ENCODE peak calls at places on chromosomes 16 and 17, in five cellular contexts. J is body of pancreas, B is heart left ventricle, R is OCI-LY7, P is dorsolateral prefrontal cortex. T is an unnamed sample.

GRCh38 chr16:9027070-9027799 is 63.5 kb upstream of the USP7 start:
- DNase-seq in J (no peak), B (no peak), R (no peak), P (no peak), T (no peak)

GRCh38 chr17:45675892-45676291 is 108.2 kb upstream of the CRHR1 start:
- DNase-seq in P (no peak), B (no peak), R (no peak), J (no peak), T (no peak)

GRCh38 chr16:49459953-49460735 is 86.5 kb downstream of the C16orf78 start:
- DNase-seq in R (no peak), B (no peak), P (no peak), J (no peak), T (peak; percentile 12)

GRCh38 chr16:23448392-23448791 is 4.6 kb downstream of the COG7 start:
- DNase-seq in B (no peak), P (no peak), J (no peak), R (no peak), T (peak; percentile 45)

GRCh38 chr17:46770818-46771600 is 47.5 kb downstream of the WNT3 start:
- DNase-seq in B (peak; percentile 50), J (peak; percentile 45), R (peak; percentile 31), P (peak; percentile 18), T (peak; percentile 33)

GRCh38 chr17:49910094-49910857 is 58.7 kb upstream of the DLX4 start:
- DNase-seq in R (no peak), P (no peak), J (peak; percentile 52), B (no peak), T (no peak)

GRCh38 chr17:2724783-2725164 is 13.2 kb upstream of the CLUH start:
- DNase-seq in P (peak; percentile 58), B (no peak), R (no peak), J (no peak), T (peak; percentile 54)

GRCh38 chr17:44398692-44399691 is 9.5 kb upstream of the ITGA2B start:
- DNase-seq in B (no peak), R (no peak), J (no peak), P (no peak), T (no peak)

GRCh38 chr17:751269-752001 is 629 bp downstream of the GEMIN4 start:
- DNase-seq in J (peak; percentile 28), R (peak; percentile 79), B (no peak), P (no peak), T (peak; percentile 44)

GRCh38 chr17:71527311-71527710 is 593.5 kb upstream of the SOX9 start:
- DNase-seq in J (no peak), R (no peak), P (no peak), B (no peak), T (no peak)

GRCh38 chr16:67248401-67249177 is at the start of gene SLC9A5:
- DNase-seq in J (no peak), P (peak; percentile 44), B (peak; percentile 47), R (peak; percentile 32), T (no peak)

GRCh38 chr17:3963214-3964201 is 729 bp downstream of the ATP2A3 start:
- DNase-seq in J (peak; percentile 45), R (peak; percentile 95), P (no peak), B (no peak), T (peak; percentile 64)

GRCh38 chr16:48126801-48127644 is 28.8 kb downstream of the ABCC12 start:
- DNase-seq in B (no peak), J (peak; percentile 68), R (no peak), P (no peak), T (no peak)

GRCh38 chr16:69179255-69180010 is 7.5 kb upstream of the SNTB2 start:
- DNase-seq in P (no peak), J (peak; percentile 95), B (peak; percentile 81), R (no peak), T (peak; percentile 85)

GRCh38 chr17:12928736-12929135 is 89.1 kb downstream of the ELAC2 start:
- DNase-seq in B (no peak), J (no peak), P (peak; percentile 12), R (peak; percentile 48), T (no peak)

GRCh38 chr16:84922351-84923135 is 88.8 kb downstream of the ZDHHC7 start:
- DNase-seq in B (peak; percentile 88), P (peak; percentile 29), J (peak; percentile 54), R (peak; percentile 29), T (peak; percentile 49)

GRCh38 chr17:19727466-19728113 is 11.2 kb upstream of the SLC47A2 start:
- DNase-seq in P (peak; percentile 18), J (peak; percentile 59), R (no peak), B (peak; percentile 72), T (peak; percentile 56)

GRCh38 chr17:77857306-77857555 is 101.3 kb upstream of the TNRC6C start:
- DNase-seq in R (no peak), B (no peak), J (no peak), P (no peak), T (no peak)

GRCh38 chr17:8851600-8851999 is 15.9 kb downstream of the PIK3R6 start:
- DNase-seq in J (no peak), B (no peak), R (no peak), P (no peak), T (no peak)

DNA sequence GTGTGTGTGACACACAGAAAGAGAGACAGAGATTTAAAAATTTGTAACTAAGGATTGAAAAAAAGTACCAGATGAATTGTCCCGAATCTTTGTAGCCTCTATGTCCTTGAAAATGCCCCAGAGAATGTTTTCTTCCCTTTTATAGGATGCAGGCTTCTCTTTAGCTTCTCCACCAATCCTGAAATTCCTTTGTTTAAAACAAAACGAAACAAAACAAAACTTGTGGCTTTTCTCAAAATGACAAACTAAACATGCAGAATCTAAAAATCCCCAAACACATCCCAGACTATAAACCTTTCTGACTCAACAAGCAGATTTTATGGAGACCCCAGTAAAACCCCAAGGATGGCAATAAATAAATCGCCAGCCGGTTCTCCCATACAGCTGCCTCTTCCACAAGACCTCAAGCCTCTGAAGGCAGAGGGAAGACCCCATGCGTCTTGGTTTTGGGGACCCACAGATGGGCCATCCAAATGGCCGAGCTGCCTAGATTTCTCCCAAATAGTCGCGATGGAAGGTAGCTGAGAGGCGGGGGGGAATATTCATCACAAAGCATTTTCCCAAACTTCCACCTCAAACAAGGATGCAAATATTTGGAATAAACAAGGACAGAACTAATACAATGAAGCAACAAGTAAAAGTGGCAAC is 269.5 kb upstream of the FOXF1 start:
- DNase-seq in R (no peak), P (no peak), J (no peak), B (no peak), T (peak; percentile 15)
- H3K4me3 ChIP-seq in R (no peak overlapping the region), P (no peak overlapping the region), J (no peak overlapping the region), B (no peak overlapping the region), T (no peak overlapping the region)

DNA sequence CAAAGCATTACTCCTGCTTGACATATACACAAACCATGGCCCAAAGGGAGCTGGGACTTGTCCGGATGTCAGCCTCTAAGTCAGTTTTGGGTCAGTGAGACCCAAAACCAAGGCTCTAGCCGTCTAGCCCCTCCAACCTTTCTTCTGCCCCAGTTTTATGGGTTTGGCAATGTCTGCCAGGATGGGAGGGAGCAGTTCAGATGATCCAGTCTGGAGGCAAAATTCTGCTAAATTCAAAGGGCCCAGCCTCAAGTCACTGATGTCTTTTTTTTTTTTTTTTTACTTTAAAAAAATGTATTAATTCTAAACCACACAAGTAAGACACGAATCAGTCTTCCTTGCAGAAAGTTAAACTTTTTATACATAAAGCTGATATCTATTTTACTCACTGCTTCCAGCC is 8.6 kb downstream of the NLRC5 start:
- DNase-seq in J (no peak), B (no peak), R (no peak), P (no peak), T (no peak)
- H3K4me3 ChIP-seq in J (no peak overlapping the region), B (no peak overlapping the region), R (no peak overlapping the region), P (no peak overlapping the region), T (no peak overlapping the region)

DNA sequence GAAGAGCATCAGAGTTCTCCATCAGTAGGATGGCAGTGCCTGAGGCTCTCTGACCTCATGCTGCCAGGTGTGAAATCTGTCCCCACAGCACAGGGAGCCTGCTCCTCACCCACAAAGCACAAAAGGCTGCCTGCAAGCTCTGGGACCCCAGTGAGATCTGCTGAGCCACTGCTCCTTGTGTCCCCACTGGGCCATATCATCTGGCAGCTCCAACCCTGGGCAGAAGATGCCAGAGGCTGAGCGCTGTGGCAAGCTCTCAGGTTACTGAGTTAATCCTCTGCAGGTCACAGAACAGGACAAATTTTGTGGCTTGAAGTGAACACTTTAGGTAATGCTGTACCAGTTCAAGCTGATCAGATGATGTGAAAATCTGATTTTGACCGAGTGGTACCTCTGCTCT is 26.7 kb upstream of the ERN1 start:
- DNase-seq in R (no peak), J (no peak), B (no peak), P (no peak), T (no peak)
- H3K4me3 ChIP-seq in R (no peak overlapping the region), J (no peak overlapping the region), B (no peak overlapping the region), P (no peak overlapping the region), T (no peak overlapping the region)

GRCh38 chr17:68019336-68019674 is 16.2 kb upstream of the KPNA2 start:
- DNase-seq in P (no peak), B (no peak), J (no peak), R (no peak), T (no peak)
- H3K4me3 ChIP-seq in P (peak overlapping the region; percentile 79), B (peak overlapping the region; percentile 72), J (no peak overlapping the region), R (peak overlapping the region; percentile 72), T (no peak overlapping the region)

GRCh38 chr16:88772871-88773811 is 11.9 kb downstream of the PIEZO1 start:
- DNase-seq in J (peak; percentile 81), B (peak; percentile 73), P (peak; percentile 78), R (no peak), T (no peak)

GRCh38 chr16:88769617-88770458 is 15.2 kb downstream of the PIEZO1 start:
- DNase-seq in B (no peak), J (peak; percentile 76), R (peak; percentile 75), P (no peak), T (peak; percentile 76)

GRCh38 chr16:88773812-88774291 is 11.2 kb downstream of the PIEZO1 start:
- DNase-seq in P (no peak), R (no peak), B (peak; percentile 82), J (peak; percentile 46), T (peak; percentile 63)

GRCh38 chr16:88770459-88771293 is 14.3 kb downstream of the PIEZO1 start:
- DNase-seq in R (no peak), P (no peak), B (peak; percentile 70), J (peak; percentile 83), T (peak; percentile 76)

GRCh38 chr16:88771294-88771772 is 13.7 kb downstream of the PIEZO1 start:
- DNase-seq in B (no peak), J (no peak), R (no peak), P (no peak), T (no peak)
- H3K4me3 ChIP-seq in B (no peak overlapping the region), J (no peak overlapping the region), R (no peak overlapping the region), P (no peak overlapping the region), T (peak overlapping the region; percentile 8)

DNA sequence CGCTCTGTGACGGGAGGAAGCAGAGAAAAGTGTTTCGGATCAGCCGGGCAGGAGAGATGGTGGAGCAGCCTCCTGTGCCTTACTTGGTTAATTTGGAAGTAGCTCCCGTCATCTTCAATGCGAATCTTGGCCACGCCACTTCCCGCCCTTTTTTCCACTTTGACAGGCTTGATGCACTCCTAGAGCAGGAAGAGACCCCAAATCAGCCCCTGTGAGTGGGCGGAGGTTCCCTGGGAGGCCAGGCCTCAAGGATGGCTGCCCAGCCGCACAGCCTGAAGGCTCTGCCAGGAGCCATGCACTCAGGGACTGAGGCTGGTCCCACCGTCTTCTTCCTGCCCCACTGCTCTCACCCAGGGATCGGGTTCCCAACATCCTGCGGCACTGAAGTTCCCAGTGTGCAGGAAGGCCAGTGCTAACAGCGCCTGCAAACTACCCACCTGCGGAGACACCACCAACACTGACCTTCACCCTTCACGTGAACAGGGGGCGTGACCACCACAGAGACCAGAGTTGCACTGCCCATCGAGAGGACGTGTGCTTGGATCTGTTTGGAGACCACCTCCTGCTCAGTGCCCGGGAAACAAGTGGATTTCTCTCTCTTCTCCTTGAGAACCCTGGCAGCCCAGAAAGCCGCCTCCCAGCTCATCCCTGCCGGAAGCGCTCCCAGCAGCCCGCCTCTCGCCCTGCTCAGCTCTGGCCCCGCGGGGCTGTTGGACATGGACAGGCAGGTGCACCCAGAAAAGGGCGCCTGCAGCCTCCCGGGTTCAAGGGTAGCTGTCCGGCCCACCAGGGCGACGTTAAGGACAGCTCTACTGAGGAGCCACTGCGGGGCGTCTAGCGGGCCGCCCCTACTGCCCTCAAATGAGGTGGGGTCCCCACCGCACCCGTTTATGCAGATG is 988 bp downstream of the CIAO3 start:
- DNase-seq in J (no peak), R (no peak), B (no peak), P (no peak), T (peak; percentile 56)
- H3K4me3 ChIP-seq in J (peak overlapping the region; percentile 85), R (peak overlapping the region; percentile 91), B (peak overlapping the region; percentile 98), P (peak overlapping the region; percentile 86), T (peak overlapping the region; percentile 83)